ENCODE peak calls at places on chromosomes 16 and 17, in six cellular contexts. One of them, this sample, is unnamed.

GRCh38 chr17:83196088-83196765 is 116.8 kb downstream of the METRNL start:
- DNase-seq in adrenal gland: no peak
- DNase-seq in small intestine: no peak
- DNase-seq in thoracic aorta: no peak
- DNase-seq in substantia nigra: no peak
- DNase-seq in cardiac muscle cell: peak
- DNase-seq in this sample: peak

GRCh38 chr16:90012978-90013745 is 6.1 kb downstream of the DBNDD1 start:
- DNase-seq in adrenal gland: no peak
- DNase-seq in small intestine: no peak
- DNase-seq in thoracic aorta: no peak
- DNase-seq in substantia nigra: no peak
- DNase-seq in cardiac muscle cell: no peak
- DNase-seq in this sample: no peak

GRCh38 chr16:47054306-47054705 is 80.8 kb upstream of the DNAJA2 start:
- DNase-seq in adrenal gland: no peak
- DNase-seq in small intestine: no peak
- DNase-seq in thoracic aorta: no peak
- DNase-seq in substantia nigra: no peak
- DNase-seq in cardiac muscle cell: no peak
- DNase-seq in this sample: no peak

GRCh38 chr17:74217036-74217725 is 3.8 kb downstream of the TTYH2 start:
- DNase-seq in adrenal gland: no peak
- DNase-seq in small intestine: no peak
- DNase-seq in thoracic aorta: no peak
- DNase-seq in substantia nigra: no peak
- DNase-seq in cardiac muscle cell: no peak
- DNase-seq in this sample: no peak

GRCh38 chr16:21653571-21653970 is 1.2 kb upstream of the IGSF6 start:
- DNase-seq in adrenal gland: no peak
- DNase-seq in small intestine: no peak
- DNase-seq in thoracic aorta: no peak
- DNase-seq in substantia nigra: no peak
- DNase-seq in cardiac muscle cell: no peak
- DNase-seq in this sample: peak

GRCh38 chr17:6623941-6624340 is 16.6 kb downstream of the KIAA0753 start:
- DNase-seq in adrenal gland: no peak
- DNase-seq in small intestine: no peak
- DNase-seq in thoracic aorta: no peak
- DNase-seq in substantia nigra: no peak
- DNase-seq in cardiac muscle cell: no peak
- DNase-seq in this sample: no peak

GRCh38 chr16:67968440-67969285 is at the start of gene SLC12A4:
- DNase-seq in adrenal gland: peak
- DNase-seq in small intestine: peak
- DNase-seq in thoracic aorta: peak
- DNase-seq in substantia nigra: peak
- DNase-seq in cardiac muscle cell: peak
- DNase-seq in this sample: peak

GRCh38 chr17:12358477-12358876 is 307.2 kb upstream of the MYOCD start:
- DNase-seq in adrenal gland: no peak
- DNase-seq in small intestine: no peak
- DNase-seq in thoracic aorta: no peak
- DNase-seq in substantia nigra: no peak
- DNase-seq in cardiac muscle cell: no peak
- DNase-seq in this sample: peak

GRCh38 chr17:32349854-32350661 is at the start of gene ZNF207:
- DNase-seq in adrenal gland: peak
- DNase-seq in small intestine: peak
- DNase-seq in thoracic aorta: peak
- DNase-seq in substantia nigra: peak
- DNase-seq in cardiac muscle cell: peak
- DNase-seq in this sample: peak

GRCh38 chr17:66724581-66725341 is 110.2 kb upstream of the CACNG5 start:
- DNase-seq in adrenal gland: no peak
- DNase-seq in small intestine: no peak
- DNase-seq in thoracic aorta: no peak
- DNase-seq in substantia nigra: no peak
- DNase-seq in cardiac muscle cell: peak
- DNase-seq in this sample: peak

GRCh38 chr16:12178251-12178990 is 201.9 kb downstream of the SNX29 start:
- DNase-seq in adrenal gland: peak
- DNase-seq in small intestine: no peak
- DNase-seq in thoracic aorta: no peak
- DNase-seq in substantia nigra: no peak
- DNase-seq in cardiac muscle cell: peak
- DNase-seq in this sample: peak

GRCh38 chr16:53836680-53837079 is 132.7 kb downstream of the FTO start:
- DNase-seq in adrenal gland: no peak
- DNase-seq in small intestine: no peak
- DNase-seq in thoracic aorta: no peak
- DNase-seq in substantia nigra: no peak
- DNase-seq in cardiac muscle cell: no peak
- DNase-seq in this sample: no peak

GRCh38 chr17:5181509-5182305 is 10.0 kb downstream of the ZNF594 start:
- DNase-seq in adrenal gland: no peak
- DNase-seq in small intestine: no peak
- DNase-seq in thoracic aorta: no peak
- DNase-seq in substantia nigra: no peak
- DNase-seq in cardiac muscle cell: no peak
- DNase-seq in this sample: no peak

GRCh38 chr16:78407191-78407590 is 307.7 kb downstream of the WWOX start:
- DNase-seq in adrenal gland: no peak
- DNase-seq in small intestine: no peak
- DNase-seq in thoracic aorta: no peak
- DNase-seq in substantia nigra: no peak
- DNase-seq in cardiac muscle cell: no peak
- DNase-seq in this sample: no peak

GRCh38 chr17:82830249-82830661 is 9.6 kb downstream of the ZNF750 start:
- DNase-seq in adrenal gland: no peak
- DNase-seq in small intestine: no peak
- DNase-seq in thoracic aorta: no peak
- DNase-seq in substantia nigra: no peak
- DNase-seq in cardiac muscle cell: peak
- DNase-seq in this sample: peak

GRCh38 chr17:16052486-16052885 is 52.9 kb downstream of the TTC19 start:
- DNase-seq in adrenal gland: no peak
- DNase-seq in small intestine: no peak
- DNase-seq in thoracic aorta: no peak
- DNase-seq in substantia nigra: no peak
- DNase-seq in cardiac muscle cell: peak
- DNase-seq in this sample: no peak

GRCh38 chr17:4189280-4189679 is 46.3 kb downstream of the CYB5D2 start:
- DNase-seq in adrenal gland: no peak
- DNase-seq in small intestine: no peak
- DNase-seq in thoracic aorta: no peak
- DNase-seq in substantia nigra: no peak
- DNase-seq in cardiac muscle cell: no peak
- DNase-seq in this sample: no peak

GRCh38 chr17:27398691-27399090 is 57.6 kb upstream of the KSR1 start:
- DNase-seq in adrenal gland: no peak
- DNase-seq in small intestine: no peak
- DNase-seq in thoracic aorta: no peak
- DNase-seq in substantia nigra: no peak
- DNase-seq in cardiac muscle cell: no peak
- DNase-seq in this sample: no peak

GRCh38 chr16:66479661-66480264 is 52.7 kb downstream of the BEAN1 start:
- DNase-seq in adrenal gland: peak
- DNase-seq in small intestine: no peak
- DNase-seq in thoracic aorta: no peak
- DNase-seq in substantia nigra: no peak
- DNase-seq in cardiac muscle cell: no peak
- DNase-seq in this sample: no peak

GRCh38 chr16:57530104-57530522 is 6.3 kb downstream of the CCDC102A start:
- DNase-seq in adrenal gland: peak
- DNase-seq in small intestine: peak
- DNase-seq in thoracic aorta: no peak
- DNase-seq in substantia nigra: no peak
- DNase-seq in cardiac muscle cell: peak
- DNase-seq in this sample: peak

GRCh38 chr16:53822936-53823529 is 119.1 kb downstream of the FTO start:
- DNase-seq in adrenal gland: no peak
- DNase-seq in small intestine: peak
- DNase-seq in thoracic aorta: no peak
- DNase-seq in substantia nigra: no peak
- DNase-seq in cardiac muscle cell: peak
- DNase-seq in this sample: no peak

DNA sequence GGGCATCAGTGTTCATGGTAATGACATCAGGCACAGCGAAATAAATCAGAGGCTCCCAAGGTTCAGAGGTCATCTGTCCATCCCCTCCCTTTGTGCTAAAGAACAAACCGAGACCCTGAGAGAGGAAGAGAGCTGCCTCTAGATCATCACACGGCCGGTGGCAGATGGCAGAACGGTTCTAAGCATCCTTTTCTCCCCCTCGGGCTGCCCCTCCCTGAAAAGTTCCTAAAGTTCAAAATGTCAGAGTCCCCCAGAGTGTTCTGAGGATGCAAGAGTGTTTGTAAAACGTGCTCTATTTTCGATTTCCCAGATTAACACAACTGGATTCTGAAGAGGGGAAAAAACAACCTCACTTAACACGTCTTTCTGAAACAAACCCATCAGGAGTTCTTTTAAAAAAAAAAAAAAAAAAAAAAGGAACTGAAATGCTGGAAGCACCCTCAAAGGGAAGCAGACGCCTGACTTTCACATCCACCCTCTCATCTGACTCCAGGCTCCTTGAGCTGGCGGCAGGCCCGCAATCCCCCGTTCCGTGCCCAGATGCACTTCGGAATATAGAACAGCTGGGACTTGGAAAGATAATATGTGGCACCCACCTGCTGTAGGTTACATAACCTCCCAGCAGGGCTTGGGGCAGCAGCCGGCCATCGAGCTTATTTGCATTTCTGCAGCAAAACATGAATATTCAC is 115.5 kb upstream of the SMURF2 start:
- DNase-seq in adrenal gland: peak
- DNase-seq in small intestine: peak
- DNase-seq in thoracic aorta: no peak
- DNase-seq in substantia nigra: no peak
- DNase-seq in cardiac muscle cell: no peak
- DNase-seq in this sample: peak
- H3K27ac ChIP-seq in adrenal gland: no peak
- H3K27ac ChIP-seq in small intestine: no peak
- H3K27ac ChIP-seq in thoracic aorta: no peak
- H3K27ac ChIP-seq in substantia nigra: no peak
- H3K27ac ChIP-seq in cardiac muscle cell: no peak
- H3K27ac ChIP-seq in this sample: no peak

DNA sequence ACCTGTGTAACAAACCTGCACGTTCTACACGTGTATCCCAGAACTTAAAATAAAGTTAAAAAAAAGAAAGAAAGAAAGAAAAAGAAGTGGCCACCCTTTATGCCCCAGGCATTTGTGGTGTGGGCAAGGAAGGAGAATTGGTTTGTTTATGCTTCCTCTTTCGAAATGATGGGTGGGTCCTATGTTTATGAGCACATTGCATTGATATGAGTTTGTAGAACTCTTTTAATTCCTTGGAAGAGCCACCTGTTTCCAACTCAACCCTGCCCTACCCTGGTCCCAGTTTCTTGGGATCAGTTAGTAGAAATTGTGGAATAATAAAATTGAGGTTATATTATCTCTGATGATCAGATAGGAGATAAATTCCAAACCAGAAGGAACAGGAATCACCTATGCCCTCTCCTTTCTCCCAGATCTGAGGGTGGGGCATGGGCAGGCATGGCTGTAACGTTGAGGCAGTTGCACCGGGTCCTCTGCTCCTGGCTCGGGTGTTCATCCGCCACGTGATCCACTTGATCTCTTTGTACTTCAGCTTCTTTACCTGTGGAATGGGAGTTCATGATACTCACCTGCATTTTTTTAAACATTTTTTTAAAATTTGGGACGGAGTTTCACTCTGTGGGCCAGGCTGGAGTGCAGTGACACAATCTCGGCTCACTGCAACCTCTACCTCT is 15.9 kb downstream of the CHAD start:
- DNase-seq in adrenal gland: no peak
- DNase-seq in small intestine: peak
- DNase-seq in thoracic aorta: no peak
- DNase-seq in substantia nigra: no peak
- DNase-seq in cardiac muscle cell: no peak
- DNase-seq in this sample: no peak
- H3K27ac ChIP-seq in adrenal gland: no peak
- H3K27ac ChIP-seq in small intestine: no peak
- H3K27ac ChIP-seq in thoracic aorta: no peak
- H3K27ac ChIP-seq in substantia nigra: no peak
- H3K27ac ChIP-seq in cardiac muscle cell: no peak
- H3K27ac ChIP-seq in this sample: no peak

DNA sequence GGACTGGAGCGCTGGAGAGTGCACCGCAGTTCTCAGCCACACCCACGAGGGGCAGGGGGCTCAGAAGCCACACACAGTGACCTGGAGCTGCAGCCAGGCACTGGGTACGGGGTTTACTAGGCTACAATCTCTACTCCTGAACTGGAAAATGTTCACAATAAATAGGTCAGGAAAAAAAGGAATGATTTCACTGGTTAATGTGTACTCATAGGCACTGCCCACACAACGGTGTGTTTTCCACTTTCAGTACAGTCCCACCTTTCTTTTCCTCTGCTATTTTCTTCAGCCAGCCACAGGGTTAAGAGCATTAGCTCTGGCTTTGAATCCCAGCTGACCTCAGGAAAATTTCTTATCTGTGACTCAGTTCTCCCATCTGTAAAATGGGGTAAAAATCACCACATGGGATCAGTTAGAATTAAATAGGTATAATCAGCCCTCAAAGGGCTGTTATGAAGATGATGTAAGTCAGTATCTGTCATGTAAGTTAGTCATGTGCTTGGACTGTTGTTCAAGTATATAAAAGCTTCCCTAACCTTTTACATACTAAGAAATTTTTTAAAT is 35.7 kb downstream of the ZCCHC14 start:
- DNase-seq in adrenal gland: no peak
- DNase-seq in small intestine: peak
- DNase-seq in thoracic aorta: no peak
- DNase-seq in substantia nigra: no peak
- DNase-seq in cardiac muscle cell: peak
- DNase-seq in this sample: peak
- H3K27ac ChIP-seq in adrenal gland: no peak
- H3K27ac ChIP-seq in small intestine: peak
- H3K27ac ChIP-seq in thoracic aorta: no peak
- H3K27ac ChIP-seq in substantia nigra: no peak
- H3K27ac ChIP-seq in cardiac muscle cell: no peak
- H3K27ac ChIP-seq in this sample: no peak

GRCh38 chr17:42913981-42914617 is 13.5 kb downstream of the G6PC1 start:
- DNase-seq in adrenal gland: no peak
- DNase-seq in small intestine: peak
- DNase-seq in thoracic aorta: no peak
- DNase-seq in substantia nigra: no peak
- DNase-seq in cardiac muscle cell: no peak
- DNase-seq in this sample: no peak

GRCh38 chr17:42918902-42919521 is 18.4 kb downstream of the G6PC1 start:
- DNase-seq in adrenal gland: no peak
- DNase-seq in small intestine: peak
- DNase-seq in thoracic aorta: no peak
- DNase-seq in substantia nigra: no peak
- DNase-seq in cardiac muscle cell: no peak
- DNase-seq in this sample: no peak

GRCh38 chr17:42913527-42913926 is 12.9 kb downstream of the G6PC1 start:
- DNase-seq in adrenal gland: no peak
- DNase-seq in small intestine: no peak
- DNase-seq in thoracic aorta: no peak
- DNase-seq in substantia nigra: no peak
- DNase-seq in cardiac muscle cell: no peak
- DNase-seq in this sample: no peak

GRCh38 chr17:42920106-42920900 is 19.7 kb downstream of the G6PC1 start:
- DNase-seq in adrenal gland: no peak
- DNase-seq in small intestine: peak
- DNase-seq in thoracic aorta: no peak
- DNase-seq in substantia nigra: no peak
- DNase-seq in cardiac muscle cell: no peak
- DNase-seq in this sample: no peak

GRCh38 chr17:42917236-42917603 is 16.6 kb downstream of the G6PC1 start:
- DNase-seq in adrenal gland: no peak
- DNase-seq in small intestine: no peak
- DNase-seq in thoracic aorta: no peak
- DNase-seq in substantia nigra: no peak
- DNase-seq in cardiac muscle cell: no peak
- DNase-seq in this sample: no peak
- H3K27ac ChIP-seq in adrenal gland: no peak
- H3K27ac ChIP-seq in small intestine: no peak
- H3K27ac ChIP-seq in thoracic aorta: no peak
- H3K27ac ChIP-seq in substantia nigra: no peak
- H3K27ac ChIP-seq in cardiac muscle cell: no peak
- H3K27ac ChIP-seq in this sample: no peak

This sample was measured in right cardiac atrium.